ENCODE peak calls at places on chromosomes 16 and 17, in five cellular contexts. N is heart left ventricle, M is lower leg skin, Z is Peyer's patch, V is ovary. O is an unnamed sample.

GRCh38 chr16:18003033-18003432 is 333.5 kb downstream of the NPIPA8 start:
- DNase-seq in N (no peak), M (no peak), Z (no peak), V (no peak), O (no peak)

GRCh38 chr17:69757794-69758430 is 317.1 kb upstream of the KCNJ16 start:
- DNase-seq in N (no peak), M (peak; percentile 33), Z (no peak), V (no peak), O (no peak)

GRCh38 chr17:74760404-74761105 is 12.1 kb downstream of the NHERF1 start:
- DNase-seq in N (no peak), M (no peak), Z (no peak), V (no peak), O (peak; percentile 33)

GRCh38 chr17:36602030-36602737 is 801 bp downstream of the MRM1 start:
- DNase-seq in N (peak; percentile 59), M (no peak), Z (no peak), V (no peak), O (peak; percentile 61)

GRCh38 chr16:23171234-23171948 is 11.2 kb upstream of the SCNN1G start:
- DNase-seq in N (no peak), M (no peak), Z (no peak), V (no peak), O (no peak)

GRCh38 chr17:74210191-74211140 is 2.9 kb upstream of the TTYH2 start:
- DNase-seq in N (peak; percentile 79), M (no peak), Z (peak; percentile 68), V (peak; percentile 77), O (peak; percentile 78)

GRCh38 chr17:65064452-65065019 is 8.0 kb upstream of the GNA13 start:
- DNase-seq in N (no peak), M (peak; percentile 56), Z (no peak), V (no peak), O (peak; percentile 61)

GRCh38 chr16:87062569-87063442 is 254.4 kb downstream of the C16orf95 start:
- DNase-seq in N (peak; percentile 82), M (no peak), Z (peak; percentile 41), V (peak; percentile 51), O (peak; percentile 72)

GRCh38 chr17:74936470-74936799 is 737 bp downstream of the OTOP3 start:
- DNase-seq in N (no peak), M (no peak), Z (no peak), V (no peak), O (no peak)

GRCh38 chr16:2520097-2520783 is at the start of gene AMDHD2:
- DNase-seq in N (peak; percentile 95), M (peak; percentile 90), Z (peak; percentile 93), V (peak; percentile 92), O (peak; percentile 97)

GRCh38 chr17:57588086-57588485 is 157.0 kb downstream of the CCDC182 start:
- DNase-seq in N (no peak), M (no peak), Z (no peak), V (no peak), O (no peak)

GRCh38 chr16:72013888-72014538 is 5.5 kb downstream of the DHODH start:
- DNase-seq in N (no peak), M (no peak), Z (no peak), V (peak; percentile 69), O (peak; percentile 94)

GRCh38 chr17:39704821-39705551 is 5.1 kb downstream of the ERBB2 start:
- DNase-seq in N (no peak), M (no peak), Z (no peak), V (no peak), O (no peak)

GRCh38 chr17:28661635-28662526 is at the start of the genes SDF2 and SUPT6H:
- DNase-seq in N (peak; percentile 93), M (peak; percentile 90), Z (peak; percentile 92), V (peak; percentile 92), O (peak; percentile 95)

GRCh38 chr16:17448640-17449638 is 21.8 kb downstream of the XYLT1 start:
- DNase-seq in N (peak; percentile 77), M (no peak), Z (peak; percentile 61), V (no peak), O (no peak)

GRCh38 chr16:53673189-53673588 is 30.5 kb downstream of the RPGRIP1L start:
- DNase-seq in N (no peak), M (no peak), Z (no peak), V (no peak), O (no peak)

GRCh38 chr17:13702266-13702665 is 100.5 kb upstream of the HS3ST3A1 start:
- DNase-seq in N (no peak), M (no peak), Z (no peak), V (no peak), O (no peak)

GRCh38 chr16:4659363-4660353 is 33.7 kb upstream of the NUDT16L1 start:
- DNase-seq in N (no peak), M (no peak), Z (no peak), V (no peak), O (no peak)
- TF ChIP-seq POLR2A in N (no peak), M (no peak), Z (no peak), V (no peak), O (no peak)

DNA sequence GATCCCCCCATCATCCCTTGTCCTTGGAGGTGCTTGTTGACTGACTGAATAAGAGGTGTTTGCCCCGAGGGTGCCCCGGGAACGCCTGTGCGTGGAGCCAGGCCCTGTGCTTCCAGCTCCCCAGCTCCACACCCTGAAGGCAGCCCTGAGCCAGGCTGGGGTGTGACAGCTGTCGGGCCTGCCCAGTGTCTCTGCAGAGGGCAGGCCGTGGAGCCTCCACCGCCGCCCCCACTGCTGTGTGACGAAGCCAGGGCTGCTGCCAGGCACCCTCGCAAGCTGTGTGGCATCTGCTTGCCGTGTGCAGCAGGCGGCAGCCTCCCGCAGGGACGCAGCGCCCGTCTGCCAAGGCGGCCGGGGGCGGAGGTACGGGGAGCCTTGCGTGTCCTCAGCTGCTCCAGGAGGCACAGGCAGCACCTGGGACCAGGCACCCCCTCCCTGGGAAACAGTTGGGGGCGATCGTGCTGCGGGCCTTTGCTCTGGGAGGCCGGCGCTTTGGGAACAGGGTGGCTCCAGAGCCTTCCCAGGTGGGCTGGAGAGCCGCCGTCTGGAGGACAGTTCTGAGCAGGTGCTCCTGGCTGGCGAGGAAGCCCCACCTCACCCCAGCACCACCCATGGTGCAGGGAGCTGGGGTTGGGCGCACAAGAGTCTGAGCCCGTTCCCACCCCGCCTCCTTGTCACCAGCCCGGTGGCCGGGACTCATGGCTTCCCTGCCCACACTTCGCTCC is 26.6 kb downstream of the GSE1 start:
- DNase-seq in N (peak; percentile 86), M (peak; percentile 39), Z (no peak), V (no peak), O (no peak)
- TF ChIP-seq POLR2A in N (no peak), M (no peak), Z (no peak), V (no peak), O (no peak)

GRCh38 chr17:7610641-7611040 is 4.1 kb downstream of the FXR2 start:
- DNase-seq in N (no peak), M (no peak), Z (no peak), V (no peak), O (no peak)

GRCh38 chr17:7612294-7612640 is 2.4 kb downstream of the FXR2 start:
- DNase-seq in N (no peak), M (no peak), Z (no peak), V (no peak), O (no peak)

GRCh38 chr17:7611635-7612293 is 2.9 kb downstream of the FXR2 start:
- DNase-seq in N (no peak), M (no peak), Z (no peak), V (no peak), O (peak; percentile 23)

DNA sequence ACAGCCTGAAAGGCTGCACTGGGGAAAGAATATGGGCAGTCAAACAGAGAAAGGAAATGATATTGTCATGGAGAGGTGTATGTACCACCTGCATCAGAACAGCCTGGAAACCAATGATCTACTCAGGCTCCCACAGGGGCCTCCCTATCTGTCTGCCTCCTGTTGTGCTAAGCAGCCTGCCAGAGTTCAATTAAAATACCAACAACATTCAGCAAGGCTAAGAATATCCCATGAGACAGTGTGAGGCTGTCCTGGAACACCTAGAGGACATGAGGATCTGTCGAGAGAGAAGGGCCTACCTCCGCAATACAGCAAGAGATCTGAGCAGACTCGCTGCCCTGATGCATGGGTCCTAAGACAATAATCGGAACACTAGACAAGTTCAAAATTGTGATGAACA is 8.4 kb downstream of the FXR2 start:
- DNase-seq in N (no peak), M (no peak), Z (no peak), V (no peak), O (no peak)
- TF ChIP-seq POLR2A in N (no peak), M (no peak), Z (no peak), V (no peak), O (no peak)

DNA sequence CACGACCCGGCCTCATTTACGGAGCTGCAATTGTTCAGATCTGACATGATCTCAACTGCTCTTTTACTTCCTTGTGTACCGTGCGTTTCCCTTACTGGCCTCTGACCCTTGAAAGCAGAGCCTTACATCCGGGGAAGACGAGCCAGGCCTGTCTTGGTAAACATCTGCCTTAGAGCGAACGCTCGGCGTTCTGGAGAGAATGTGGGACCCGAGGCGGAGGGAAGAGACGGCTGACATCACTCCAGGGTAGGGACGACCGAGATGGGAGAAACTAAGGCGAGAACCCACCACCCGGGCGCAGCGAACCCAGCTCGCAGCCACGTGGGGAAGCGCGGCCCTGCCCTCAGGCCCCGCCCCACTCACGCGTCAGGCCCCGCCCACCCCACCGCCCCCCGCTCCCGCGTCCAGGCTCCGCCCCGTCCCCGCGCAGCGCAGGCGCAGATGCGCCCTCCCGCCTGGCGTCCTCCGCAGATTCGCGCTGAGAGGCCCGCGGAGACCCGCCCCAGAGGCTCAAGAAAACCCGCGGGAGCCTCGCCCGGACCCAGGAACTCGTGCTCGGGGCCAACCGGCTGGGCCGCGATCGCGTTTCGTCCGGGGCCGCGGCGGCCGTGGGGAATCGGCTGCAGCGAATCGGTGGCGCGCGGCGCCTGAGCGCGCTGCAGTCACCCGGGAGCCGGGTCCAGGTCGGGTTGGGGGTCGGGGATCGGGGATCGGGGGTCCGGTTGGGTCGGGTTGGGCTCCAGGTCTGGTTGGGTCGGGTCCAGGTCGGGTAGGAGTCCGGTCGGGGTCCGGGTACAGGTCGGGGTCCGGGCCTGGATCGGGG is at the start of gene TELO2:
- DNase-seq in N (peak; percentile 93), M (peak; percentile 51), Z (peak; percentile 79), V (peak; percentile 88), O (peak; percentile 94)
- TF ChIP-seq POLR2A in N (no peak), M (no peak), Z (peak; percentile 10), V (peak; percentile 29), O (peak; percentile 48)